ENCODE peak calls at places on chromosomes 4 and X, in four cellular contexts. K, S, X and M are unnamed samples.

GRCh38 chr4:114077610-114078009 is 98.2 kb upstream of the ARSJ start:
- DNase-seq in K (no peak), S (no peak), X (no peak), M (peak; percentile 44)

GRCh38 chr4:139245590-139245989 is 34.4 kb downstream of the MGARP start:
- DNase-seq in K (no peak), S (no peak), X (no peak), M (no peak)

GRCh38 chrX:129768586-129769466 is 10.9 kb upstream of the SASH3 start:
- DNase-seq in K (no peak), S (no peak), X (no peak), M (no peak)

GRCh38 chrX:30489323-30489722 is 88.2 kb downstream of the TASL start:
- DNase-seq in K (no peak), S (no peak), X (peak; percentile 5), M (no peak)

GRCh38 chr4:16019666-16020065 is 56.7 kb upstream of the FGFBP2 start:
- DNase-seq in K (no peak), S (no peak), X (no peak), M (no peak)

GRCh38 chr4:183347586-183347985 is 25.4 kb upstream of the CLDN24 start:
- DNase-seq in K (no peak), S (no peak), X (no peak), M (no peak)

GRCh38 chrX:57817302-57817701 is 93.0 kb downstream of the ZXDA start:
- DNase-seq in K (no peak), S (no peak), X (peak; percentile 5), M (no peak)

GRCh38 chr4:188779586-188779985 is 640.3 kb downstream of the TRIML1 start:
- DNase-seq in K (no peak), S (no peak), X (no peak), M (no peak)

GRCh38 chr4:94918543-94918942 is 160.8 kb downstream of the BMPR1B start:
- DNase-seq in K (no peak), S (no peak), X (no peak), M (no peak)

GRCh38 chrX:29044802-29045201 is 457.6 kb downstream of the IL1RAPL1 start:
- DNase-seq in K (no peak), S (no peak), X (no peak), M (no peak)

GRCh38 chrX:47186096-47186740 is 7.4 kb upstream of the UBA1 start:
- DNase-seq in K (no peak), S (no peak), X (no peak), M (no peak)

GRCh38 chr4:6747690-6748068 is 31.7 kb downstream of the BLOC1S4 start:
- DNase-seq in K (no peak), S (no peak), X (no peak), M (no peak)

GRCh38 chr4:157918036-157918832 is 254.6 kb downstream of the GASK1B start:
- DNase-seq in K (no peak), S (no peak), X (no peak), M (no peak)

GRCh38 chrX:131789664-131790063 is 233.4 kb upstream of the STK26 start:
- DNase-seq in K (no peak), S (no peak), X (no peak), M (no peak)

GRCh38 chrX:3501833-3502535 is 155.5 kb upstream of the MXRA5 start:
- DNase-seq in K (peak; percentile 21), S (peak; percentile 53), X (no peak), M (no peak)

GRCh38 chrX:153969904-153970397 is 1.7 kb downstream of the HCFC1 start:
- DNase-seq in K (no peak), S (peak; percentile 41), X (no peak), M (no peak)

GRCh38 chrX:118975831-118976598 is 1.6 kb downstream of the LONRF3 start:
- DNase-seq in K (peak; percentile 58), S (peak; percentile 79), X (peak; percentile 32), M (no peak)

GRCh38 chrX:4175221-4175620 is 461.8 kb upstream of the PRKX start:
- DNase-seq in K (no peak), S (no peak), X (no peak), M (no peak)

GRCh38 chrX:119647552-119648420 is 41.6 kb upstream of the NKRF start:
- DNase-seq in K (no peak), S (no peak), X (no peak), M (no peak)

GRCh38 chrX:31894152-31894551 is 822.3 kb upstream of the FTHL17 start:
- DNase-seq in K (no peak), S (no peak), X (no peak), M (no peak)

GRCh38 chrX:128781506-128781905 is 729.3 kb upstream of the ACTRT1 start:
- DNase-seq in K (peak; percentile 3), S (no peak), X (peak; percentile 59), M (no peak)

GRCh38 chrX:140524556-140524955 is 19.7 kb upstream of the SOX3 start:
- DNase-seq in K (no peak), S (no peak), X (peak; percentile 19), M (no peak)

GRCh38 chr4:42152507-42153504 is at the start of gene BEND4:
- DNase-seq in K (no peak), S (no peak), X (peak; percentile 91), M (no peak)

GRCh38 chrX:13545731-13546130 is 23.7 kb upstream of the EGFL6 start:
- DNase-seq in K (no peak), S (no peak), X (no peak), M (no peak)

GRCh38 chr4:159142254-159142653 is 39.4 kb downstream of the RAPGEF2 start:
- DNase-seq in K (no peak), S (no peak), X (no peak), M (no peak)

GRCh38 chrX:84339507-84340364 is 151.7 kb upstream of the RPS6KA6 start:
- DNase-seq in K (no peak), S (no peak), X (peak; percentile 48), M (no peak)

GRCh38 chr4:8176547-8177399 is 18.2 kb upstream of the ABLIM2 start:
- DNase-seq in K (no peak), S (peak; percentile 68), X (peak; percentile 76), M (peak; percentile 24)

GRCh38 chr4:8171941-8172924 is 13.6 kb upstream of the ABLIM2 start:
- DNase-seq in K (no peak), S (no peak), X (no peak), M (no peak)

GRCh38 chr4:8174970-8175369 is 16.4 kb upstream of the ABLIM2 start:
- DNase-seq in K (no peak), S (no peak), X (no peak), M (no peak)

GRCh38 chr4:8175686-8176085 is 17.1 kb upstream of the ABLIM2 start:
- DNase-seq in K (no peak), S (no peak), X (no peak), M (no peak)

GRCh38 chr4:8173641-8174242 is 15.1 kb upstream of the ABLIM2 start:
- DNase-seq in K (no peak), S (no peak), X (no peak), M (no peak)
- TF ChIP-seq CTCF in K (no peak), S (no peak), X (peak; percentile 54), M (no peak)

GRCh38 chrX:38627683-38628082 is 66.3 kb downstream of the TSPAN7 start:
- DNase-seq in K (no peak), S (no peak), X (peak; percentile 76), M (no peak)
- TF ChIP-seq CTCF in K (peak; percentile 22), S (peak; percentile 17), X (peak; percentile 72), M (peak; percentile 9)

GRCh38 chr4:102685768-102686167 is 75.0 kb downstream of the MANBA start:
- DNase-seq in K (no peak), S (no peak), X (no peak), M (no peak)
- TF ChIP-seq CTCF in K (no peak), S (no peak), X (no peak), M (no peak)

DNA sequence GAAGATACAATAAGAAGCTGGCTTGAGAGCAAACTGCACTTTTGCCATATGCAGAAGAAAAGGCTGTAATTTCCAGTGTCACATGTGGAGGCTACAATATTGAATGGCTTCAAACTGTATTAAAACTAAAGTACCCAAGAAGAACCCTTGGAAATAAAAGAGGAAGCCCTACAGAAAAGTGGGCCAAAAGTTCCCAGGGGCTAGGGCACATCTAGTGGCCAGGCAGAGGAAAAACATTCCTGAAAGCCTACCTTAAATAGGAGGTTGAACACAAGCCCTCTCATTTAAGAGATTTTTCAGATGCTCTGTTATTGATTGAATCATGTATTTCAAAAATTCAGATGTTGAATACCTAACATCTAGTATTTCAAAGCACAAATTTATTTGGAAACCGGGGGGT is 40.6 kb upstream of the PRDX4 start:
- DNase-seq in K (no peak), S (no peak), X (peak; percentile 22), M (no peak)
- TF ChIP-seq CTCF in K (no peak), S (no peak), X (peak; percentile 37), M (no peak)

GRCh38 chr4:98959411-98959810 is 30.5 kb upstream of the EIF4E start:
- DNase-seq in K (no peak), S (no peak), X (no peak), M (no peak)

GRCh38 chr4:98963538-98964433 is 31.7 kb upstream of the METAP1 start:
- DNase-seq in K (no peak), S (no peak), X (no peak), M (no peak)

GRCh38 chr4:98961770-98962169 is 32.8 kb upstream of the EIF4E start:
- DNase-seq in K (no peak), S (no peak), X (no peak), M (no peak)

GRCh38 chr4:98955229-98955628 is 26.3 kb upstream of the EIF4E start:
- DNase-seq in K (no peak), S (no peak), X (no peak), M (no peak)

GRCh38 chr4:98958065-98958464 is 29.1 kb upstream of the EIF4E start:
- DNase-seq in K (no peak), S (no peak), X (no peak), M (no peak)
- TF ChIP-seq CTCF in K (no peak), S (no peak), X (no peak), M (no peak)

DNA sequence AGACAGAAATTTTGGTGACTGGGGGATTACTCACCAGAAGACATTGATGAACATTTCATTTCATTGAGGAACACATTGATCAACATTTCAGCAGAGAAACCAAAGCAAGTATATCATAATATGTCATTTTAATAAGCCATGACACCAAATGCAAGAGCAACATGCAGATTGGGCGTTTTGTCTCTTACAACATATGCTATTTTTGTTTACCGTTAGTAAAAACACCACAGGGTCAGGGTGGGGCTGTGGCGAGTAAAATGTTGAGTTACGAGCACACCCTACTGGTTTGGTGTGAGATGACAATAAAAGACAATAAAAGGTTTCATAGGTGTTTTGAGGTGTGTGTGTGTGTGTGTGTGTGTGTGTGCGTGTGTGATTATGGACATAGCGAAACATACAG is 294.5 kb downstream of the PDGFC start:
- DNase-seq in K (no peak), S (no peak), X (peak; percentile 80), M (no peak)
- TF ChIP-seq CTCF in K (peak; percentile 15), S (no peak), X (peak; percentile 83), M (peak; percentile 25)

GRCh38 chr4:124785645-124786044 is 73.1 kb upstream of the ANKRD50 start:
- DNase-seq in K (no peak), S (no peak), X (no peak), M (no peak)
- TF ChIP-seq CTCF in K (no peak), S (no peak), X (no peak), M (no peak)